ENCODE peak calls at places on chromosomes 7 and 10, in four cellular contexts. I is SK-N-SH, B is WTC11, Z is HepG2. N is an unnamed sample.

GRCh38 chr7:33921216-33921938 is 16.0 kb downstream of the BMPER start:
- DNase-seq in I (no peak), B (no peak), Z (no peak), N (no peak)

GRCh38 chr7:70647801-70648491 is 484.0 kb upstream of the GALNT17 start:
- DNase-seq in I (no peak), B (no peak), Z (no peak), N (no peak)

GRCh38 chr7:823639-824038 is 8.6 kb upstream of the SUN1 start:
- DNase-seq in I (peak), B (no peak), Z (no peak), N (no peak)

GRCh38 chr7:71867626-71868025 is 544.5 kb downstream of the CALN1 start:
- DNase-seq in I (no peak), B (no peak), Z (no peak), N (no peak)

GRCh38 chr10:102642553-102643345 is 1.5 kb upstream of the TRIM8 start:
- DNase-seq in I (peak), B (peak), Z (peak), N (no peak)

GRCh38 chr7:30353932-30354607 is 69.7 kb downstream of the ZNRF2 start:
- DNase-seq in I (no peak), B (no peak), Z (no peak), N (no peak)

GRCh38 chr10:34157501-34157900 is 657.6 kb downstream of the PARD3 start:
- DNase-seq in I (no peak), B (no peak), Z (no peak), N (no peak)

GRCh38 chr10:21526952-21527633 is 1.6 kb upstream of the SKIDA1 start:
- DNase-seq in I (peak), B (peak), Z (peak), N (peak)

GRCh38 chr7:42227523-42227922 is 9.5 kb downstream of the GLI3 start:
- DNase-seq in I (no peak), B (peak), Z (no peak), N (no peak)

GRCh38 chr10:89122431-89123066 is 84.6 kb downstream of the CH25H start:
- DNase-seq in I (no peak), B (no peak), Z (no peak), N (no peak)

GRCh38 chr7:12066561-12066960 is 144.5 kb upstream of the TMEM106B start:
- DNase-seq in I (no peak), B (no peak), Z (peak), N (no peak)

GRCh38 chr7:151113344-151114150 is 27.3 kb downstream of the AGAP3 start:
- DNase-seq in I (peak), B (peak), Z (no peak), N (peak)

GRCh38 chr10:30392564-30392990 is 41.4 kb upstream of the MAP3K8 start:
- DNase-seq in I (peak), B (peak), Z (peak), N (peak)

GRCh38 chr7:132380065-132380464 is 196.2 kb downstream of the PLXNA4 start:
- DNase-seq in I (no peak), B (no peak), Z (peak), N (no peak)

GRCh38 chr10:53403688-53404087 is 631.1 kb upstream of the MBL2 start:
- DNase-seq in I (peak), B (no peak), Z (no peak), N (no peak)

GRCh38 chr7:6226194-6226799 is 46.1 kb downstream of the CYTH3 start:
- DNase-seq in I (no peak), B (no peak), Z (no peak), N (no peak)
- TF ChIP-seq FOXJ3 in I (no peak), B (no peak), Z (no peak), N (no peak)

GRCh38 chr7:122535086-122535485 is 163.8 kb downstream of the RNF133 start:
- DNase-seq in I (no peak), B (no peak), Z (no peak), N (no peak)
- TF ChIP-seq FOXJ3 in I (no peak), B (no peak), Z (no peak), N (no peak)

DNA sequence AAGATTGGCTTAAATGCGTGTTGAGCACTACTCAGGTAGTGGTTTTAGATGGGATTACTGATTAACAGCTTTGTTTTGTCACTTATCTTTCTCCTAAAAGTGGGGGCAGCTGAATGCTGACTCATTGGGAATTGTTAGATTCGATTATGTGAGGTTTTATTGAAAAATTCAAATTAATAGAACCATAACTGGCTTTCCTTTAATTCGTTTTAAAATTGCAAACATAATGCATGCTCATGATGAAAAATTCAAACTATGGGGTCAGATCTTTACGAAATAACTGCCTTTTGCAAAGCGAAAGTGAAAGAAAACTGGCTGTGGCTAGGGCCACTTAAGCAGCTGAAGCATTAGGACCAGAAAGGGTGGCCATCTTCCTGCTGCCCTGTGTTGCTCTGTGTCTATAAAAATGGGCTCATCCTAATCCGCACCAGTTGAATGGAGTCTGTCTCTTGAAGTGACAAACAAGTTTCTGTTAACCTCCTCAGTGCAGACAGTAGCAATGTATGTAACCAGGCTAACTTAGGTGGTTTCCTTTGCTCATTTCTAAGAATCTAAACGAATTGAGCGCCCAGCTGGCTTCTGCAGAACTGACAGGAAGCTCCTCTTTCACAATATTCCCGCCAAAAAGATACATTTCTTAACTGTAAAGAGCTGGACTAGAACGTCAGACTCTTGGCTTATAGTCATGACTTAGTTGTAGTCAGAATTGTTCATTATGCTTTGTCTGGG is 27.8 kb downstream of the DENND10 start:
- DNase-seq in I (no peak), B (no peak), Z (no peak), N (no peak)
- TF ChIP-seq FOXJ3 in I (no peak), B (no peak), Z (no peak), N (no peak)

DNA sequence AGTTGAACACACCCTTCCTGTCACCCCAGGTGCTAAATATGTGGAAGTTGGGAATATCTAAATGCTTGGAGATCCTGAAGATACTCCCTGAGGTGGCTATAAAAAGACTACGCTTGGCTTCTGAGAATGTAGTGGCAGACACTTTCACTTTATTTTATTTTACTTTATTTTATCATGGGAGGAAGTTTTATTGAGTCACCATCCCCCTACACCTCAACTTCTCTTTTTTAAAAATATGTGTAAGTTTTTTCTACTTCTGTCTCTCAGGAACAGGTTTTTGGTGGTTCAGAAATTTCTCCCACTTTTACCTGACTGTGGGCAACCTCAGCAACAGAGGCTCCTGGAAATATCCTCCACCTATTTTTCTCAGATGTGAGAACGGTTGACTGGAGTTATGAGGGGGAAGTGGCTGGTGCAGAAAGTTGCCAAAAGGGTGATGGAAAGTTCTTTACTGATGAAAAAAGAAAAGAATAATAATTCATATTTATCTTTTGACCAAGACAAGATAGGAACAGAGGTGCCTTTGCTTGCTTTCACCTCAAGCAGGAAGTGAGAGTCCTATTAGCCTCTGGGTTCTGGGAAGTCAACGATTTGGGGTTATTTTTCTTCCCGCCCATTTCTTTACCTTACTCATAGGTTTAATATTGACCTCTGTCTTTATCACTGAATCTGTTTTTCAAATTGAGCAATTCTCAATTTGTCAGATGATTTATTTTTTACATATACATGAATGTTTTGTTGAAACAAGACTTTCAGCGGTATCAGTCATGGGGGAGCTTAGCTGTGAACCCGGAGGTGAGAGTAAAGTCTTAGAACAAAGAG is 103.6 kb downstream of the AHR start:
- DNase-seq in I (no peak), B (no peak), Z (no peak), N (no peak)
- TF ChIP-seq FOXJ3 in I (no peak), B (no peak), Z (no peak), N (no peak)

DNA sequence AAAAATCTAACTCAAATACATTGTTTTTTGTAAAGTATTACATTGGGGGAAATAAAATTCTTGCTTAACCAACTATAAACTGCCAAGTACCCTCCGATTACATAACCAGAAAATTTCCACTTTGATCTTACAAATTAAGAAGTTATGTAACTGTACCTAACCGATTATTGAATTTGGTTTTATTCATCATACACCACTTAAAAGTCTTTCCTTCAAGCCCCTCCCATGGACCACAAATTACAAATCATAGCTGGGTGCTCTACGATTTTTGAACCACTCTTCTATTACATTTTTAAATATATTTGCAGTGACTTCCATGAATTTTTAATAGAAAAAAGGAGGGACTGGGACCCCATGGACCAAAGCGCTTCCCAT is 638 bp downstream of the ZNF680 start:
- DNase-seq in I (no peak), B (no peak), Z (no peak), N (no peak)
- TF ChIP-seq FOXJ3 in I (no peak), B (no peak), Z (no peak), N (no peak)

GRCh38 chr7:142499641-142500040 is 241.8 kb upstream of the PRSS58 start:
- DNase-seq in I (no peak), B (no peak), Z (no peak), N (no peak)

GRCh38 chr7:142498364-142498763 is 240.5 kb upstream of the PRSS58 start:
- DNase-seq in I (no peak), B (no peak), Z (no peak), N (no peak)

GRCh38 chr7:142494021-142494420 is 236.2 kb upstream of the PRSS58 start:
- DNase-seq in I (no peak), B (no peak), Z (no peak), N (no peak)

GRCh38 chr7:142500364-142500763 is 242.5 kb upstream of the PRSS58 start:
- DNase-seq in I (no peak), B (no peak), Z (no peak), N (no peak)

DNA sequence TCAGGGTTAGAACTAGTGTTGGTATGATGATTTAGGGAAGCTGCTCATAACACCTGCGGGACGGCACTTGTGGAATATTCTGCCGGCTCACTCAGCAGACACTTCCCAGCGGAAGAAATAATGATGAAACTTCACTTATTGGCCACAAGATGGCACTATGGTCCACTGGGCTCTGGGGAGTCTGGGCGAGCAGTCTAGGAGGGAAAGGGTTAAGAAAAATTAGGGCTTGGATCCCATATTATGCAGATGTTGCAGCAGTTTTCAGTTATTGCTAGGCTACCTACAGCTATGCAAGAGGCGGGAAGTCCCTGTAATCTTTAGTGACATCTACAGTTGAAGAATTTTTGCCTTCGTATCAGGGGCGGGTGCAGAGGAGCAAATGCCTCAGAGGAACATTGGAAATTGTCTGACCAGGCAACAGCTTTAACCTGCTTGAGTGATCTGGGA is 238.7 kb upstream of the PRSS58 start:
- DNase-seq in I (peak), B (no peak), Z (peak), N (peak)
- TF ChIP-seq FOXJ3 in I (no peak), B (no peak), Z (no peak), N (no peak)

GRCh38 chr7:108347616-108348015 is 108.6 kb downstream of the NRCAM start:
- DNase-seq in I (no peak), B (peak), Z (peak), N (no peak)

GRCh38 chr7:108351715-108352114 is 104.5 kb downstream of the NRCAM start:
- DNase-seq in I (no peak), B (no peak), Z (peak), N (no peak)

GRCh38 chr7:108345710-108346336 is 110.4 kb downstream of the NRCAM start:
- DNase-seq in I (no peak), B (no peak), Z (no peak), N (no peak)

DNA sequence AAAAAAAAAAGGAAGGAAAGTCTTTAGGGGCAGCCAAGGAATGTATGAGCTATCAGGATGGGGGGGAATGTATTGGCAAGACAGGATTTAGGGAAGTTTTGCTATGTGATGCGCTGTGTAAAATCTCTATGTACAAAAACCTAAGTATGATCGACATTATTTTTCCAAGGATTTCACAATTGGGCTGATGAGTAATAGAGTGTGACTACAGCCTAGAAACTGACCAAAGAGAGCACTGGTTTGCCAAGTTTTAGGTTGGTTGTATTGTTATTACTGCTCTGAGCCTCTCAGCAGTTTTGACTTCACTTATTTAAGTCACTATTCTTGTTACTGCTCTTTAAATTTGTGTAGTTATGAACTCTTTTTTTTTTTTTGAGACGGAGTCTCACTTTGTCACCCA is 107.3 kb downstream of the NRCAM start:
- DNase-seq in I (no peak), B (no peak), Z (no peak), N (no peak)
- TF ChIP-seq FOXJ3 in I (no peak), B (no peak), Z (no peak), N (no peak)

DNA sequence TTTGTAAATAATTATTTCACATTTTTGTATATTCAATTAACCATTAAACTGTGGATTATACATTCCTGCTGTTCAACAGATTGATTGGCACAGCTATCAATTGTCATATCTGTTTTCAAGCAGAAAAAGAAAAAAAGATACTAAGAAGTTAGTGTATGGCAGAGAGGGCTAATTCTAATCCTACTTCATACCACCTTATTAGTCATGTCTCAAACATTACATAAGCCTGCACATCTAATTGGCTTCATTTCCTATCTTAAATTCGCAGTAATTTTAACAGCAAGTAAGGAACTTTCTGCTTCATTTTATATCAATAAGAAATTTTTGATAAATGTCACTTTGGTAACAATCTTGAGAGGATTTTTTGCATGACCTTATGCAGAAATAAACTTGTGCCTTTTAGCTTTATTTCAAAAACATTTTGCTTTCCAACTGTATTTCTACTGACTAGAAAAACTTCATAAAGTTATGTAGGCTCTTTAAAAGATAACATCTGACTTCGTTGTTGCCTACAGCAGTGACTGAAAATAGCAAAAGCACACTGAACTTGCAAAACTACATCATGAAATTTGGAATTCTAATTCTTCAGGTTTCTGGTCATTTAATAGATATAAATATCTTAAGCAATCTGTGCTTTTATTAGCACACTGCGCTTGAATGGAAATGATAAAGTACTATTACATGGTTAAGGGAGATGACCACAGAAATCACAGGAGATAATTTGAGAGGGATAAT is 111.5 kb downstream of the SEMA3C start:
- DNase-seq in I (no peak), B (no peak), Z (no peak), N (no peak)
- TF ChIP-seq FOXJ3 in I (no peak), B (no peak), Z (no peak), N (no peak)

GRCh38 chr10:74178042-74178791 is 27.2 kb downstream of the ADK start:
- DNase-seq in I (no peak), B (no peak), Z (no peak), N (no peak)
- TF ChIP-seq FOXJ3 in I (no peak), B (no peak), Z (no peak), N (no peak)

GRCh38 chr7:114081606-114082425 is 163.0 kb upstream of the PPP1R3A start:
- DNase-seq in I (peak), B (no peak), Z (peak), N (peak)
- TF ChIP-seq FOXJ3 in I (no peak), B (no peak), Z (no peak), N (no peak)

N was measured in K562.